ENCODE peak calls at places on chromosomes 7 and 10, in six cellular contexts. J is fibroblast of mammary gland; Z is BJ; B is CD8-positive, alpha-beta T cell; M is tibial artery; E is H9. S is an unnamed sample.

GRCh38 chr10:93757136-93757535 is 600 bp upstream of the LGI1 start:
- DNase-seq in B (no peak), M (no peak), Z (no peak), E (peak), J (no peak), S (no peak)

GRCh38 chr7:134948736-134949135 is 37.6 kb upstream of the AGBL3 start:
- DNase-seq in E (no peak), M (no peak), J (peak), B (no peak), Z (no peak), S (no peak)

GRCh38 chr7:141700848-141701371 is 1.1 kb downstream of the DENND11 start:
- DNase-seq in Z (no peak), E (no peak), B (peak), J (no peak), M (no peak), S (no peak)

GRCh38 chr7:98802088-98802780 is 67.6 kb downstream of the TMEM130 start:
- DNase-seq in M (peak), E (peak), Z (no peak), B (no peak), J (peak), S (peak)

GRCh38 chr10:1190791-1191490 is 134.8 kb downstream of the WDR37 start:
- DNase-seq in M (peak), E (no peak), B (no peak), Z (no peak), J (no peak), S (no peak)

GRCh38 chr10:48199580-48200377 is 74.7 kb downstream of the FRMPD2 start:
- DNase-seq in J (peak), E (no peak), Z (peak), M (no peak), B (no peak), S (no peak)

GRCh38 chr7:31052841-31053601 is 913 bp downstream of the ADCYAP1R1 start:
- DNase-seq in M (no peak), J (no peak), E (no peak), B (no peak), Z (no peak), S (no peak)

GRCh38 chr7:111168182-111168581 is 77.3 kb downstream of the LRRN3 start:
- DNase-seq in B (no peak), J (peak), E (no peak), M (no peak), Z (no peak), S (no peak)

GRCh38 chr7:50348469-50349162 is 44.1 kb downstream of the IKZF1 start:
- DNase-seq in E (no peak), J (no peak), Z (no peak), B (peak), M (no peak), S (no peak)

GRCh38 chr10:123913688-123914268 is 22.2 kb upstream of the CPXM2 start:
- DNase-seq in M (peak), J (peak), B (no peak), E (no peak), Z (no peak), S (no peak)

GRCh38 chr10:16724509-16724908 is 92.7 kb downstream of the RSU1 start:
- DNase-seq in B (no peak), Z (no peak), J (no peak), M (no peak), E (no peak), S (no peak)

GRCh38 chr7:70458195-70458695 is 673.7 kb upstream of the GALNT17 start:
- DNase-seq in B (no peak), Z (no peak), E (no peak), M (no peak), J (no peak), S (no peak)

GRCh38 chr7:156993021-156993924 is 17.2 kb downstream of the MNX1 start:
- DNase-seq in B (no peak), J (no peak), E (no peak), Z (no peak), M (no peak), S (no peak)

GRCh38 chr10:76329891-76330575 is 898.6 kb downstream of the LRMDA start:
- DNase-seq in E (no peak), J (peak), Z (no peak), M (no peak), B (no peak), S (no peak)

GRCh38 chr7:80711521-80711920 is 73.1 kb downstream of the CD36 start:
- DNase-seq in J (peak), B (no peak), Z (no peak), E (no peak), M (no peak), S (no peak)

GRCh38 chr10:49001861-49002675 is 62.4 kb upstream of the LRRC18 start:
- DNase-seq in J (no peak), E (no peak), Z (no peak), B (no peak), M (peak), S (peak)

DNA sequence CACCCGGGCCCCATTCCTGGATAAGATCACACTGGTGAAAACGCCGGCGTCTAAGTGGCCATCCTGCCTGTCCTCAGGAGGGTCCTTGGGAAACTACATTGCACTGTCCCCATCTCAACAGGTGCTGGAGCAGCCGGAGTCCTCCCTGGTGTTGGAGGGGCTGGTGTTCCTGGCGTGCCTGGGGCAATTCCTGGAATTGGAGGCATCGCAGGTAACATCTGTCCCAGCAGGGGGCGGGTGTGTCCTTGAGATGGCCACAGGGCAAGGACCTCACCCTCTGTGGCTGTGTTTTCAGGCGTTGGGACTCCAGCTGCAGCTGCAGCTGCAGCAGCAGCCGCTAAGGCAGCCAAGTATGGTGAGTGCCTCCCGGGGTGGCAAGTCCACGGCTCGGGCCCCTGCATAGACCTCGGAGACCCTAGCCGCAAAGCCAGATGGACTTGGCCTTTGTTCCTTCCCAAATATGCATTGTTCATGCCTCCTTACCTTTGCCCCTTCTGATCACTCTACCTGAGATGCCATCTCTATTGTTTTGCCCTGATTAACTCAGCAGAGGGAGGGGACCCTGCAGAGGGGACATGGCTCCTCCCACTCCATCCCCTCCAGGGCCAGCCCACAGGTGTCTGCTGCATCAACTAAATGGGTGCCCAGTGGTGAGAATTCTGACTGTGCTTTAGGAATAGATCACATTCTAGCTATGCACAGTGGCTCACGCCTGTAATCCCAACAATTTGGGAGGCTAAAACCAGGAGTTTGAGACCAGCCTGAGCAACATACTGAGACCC is 23.8 kb downstream of the ELN start:
- DNase-seq in B (no peak), Z (no peak), J (peak), E (peak), M (peak), S (no peak)
- TF ChIP-seq CTCF in B (no peak), Z (peak), J (peak), E (peak), M (no peak), S (peak)

GRCh38 chr7:75994388-75995051 is at the start of gene TMEM120A:
- DNase-seq in B (peak), J (peak), M (peak), Z (peak), E (peak), S (peak)
- TF ChIP-seq CTCF in B (no peak), J (no peak), M (peak), Z (peak), E (peak), S (peak)

GRCh38 chr10:78438907-78439809 is 405.5 kb downstream of the RPS24 start:
- DNase-seq in Z (no peak), J (no peak), E (no peak), M (peak), B (no peak), S (no peak)
- TF ChIP-seq CTCF in Z (no peak), J (no peak), E (no peak), M (no peak), B (no peak), S (no peak)

GRCh38 chr7:38909870-38910269 is 879 bp upstream of the VPS41 start:
- DNase-seq in Z (no peak), E (no peak), B (no peak), J (no peak), M (no peak), S (no peak)
- TF ChIP-seq CTCF in Z (no peak), E (peak), B (no peak), J (no peak), M (no peak), S (no peak)

DNA sequence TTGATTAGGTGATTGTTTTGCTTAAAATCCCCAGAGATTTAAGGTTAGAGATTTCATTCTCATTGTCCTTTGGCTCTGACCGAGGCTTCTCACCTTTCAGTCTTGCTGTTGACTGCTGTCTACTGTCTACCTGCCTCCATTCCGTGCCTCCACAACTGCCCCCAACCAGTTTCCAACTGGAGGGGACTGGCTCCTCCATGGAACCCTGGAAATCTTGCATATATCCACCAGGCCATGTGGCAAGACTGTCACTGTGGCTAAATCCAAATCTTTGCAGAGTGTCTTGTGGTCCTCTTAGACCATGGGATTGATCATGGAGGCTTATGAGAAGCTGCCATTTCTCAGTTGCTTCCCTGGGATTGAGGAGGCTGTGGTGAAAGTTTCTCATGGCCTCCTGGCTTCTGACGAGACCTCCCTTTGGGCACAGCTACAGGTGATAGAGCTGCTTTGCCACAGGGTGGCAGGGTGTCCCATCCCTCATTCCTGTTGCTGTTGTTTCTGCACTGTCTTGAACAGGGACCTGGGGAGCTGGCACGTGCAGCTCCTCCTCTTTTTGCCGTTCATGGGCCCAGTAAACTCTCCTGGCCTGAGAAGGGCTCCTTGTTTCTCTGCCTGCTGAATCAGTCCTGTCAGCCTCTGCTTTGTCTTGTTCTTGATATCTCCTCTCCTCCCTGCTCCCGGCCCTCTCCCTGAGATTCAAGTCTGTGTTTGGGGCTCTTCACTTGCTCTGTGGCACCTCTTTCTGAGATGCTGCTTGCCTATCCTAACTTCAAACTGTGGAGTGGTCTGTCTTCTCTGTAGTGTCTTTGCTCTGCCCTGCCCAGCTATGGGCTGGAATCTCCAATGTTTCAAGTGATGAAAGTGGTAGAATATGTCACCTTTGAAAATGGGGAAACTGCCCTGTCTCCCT is 63.6 kb upstream of the IGFBP3 start:
- DNase-seq in M (no peak), B (no peak), J (no peak), Z (no peak), E (no peak), S (no peak)
- TF ChIP-seq CTCF in M (no peak), B (no peak), J (no peak), Z (no peak), E (no peak), S (no peak)

DNA sequence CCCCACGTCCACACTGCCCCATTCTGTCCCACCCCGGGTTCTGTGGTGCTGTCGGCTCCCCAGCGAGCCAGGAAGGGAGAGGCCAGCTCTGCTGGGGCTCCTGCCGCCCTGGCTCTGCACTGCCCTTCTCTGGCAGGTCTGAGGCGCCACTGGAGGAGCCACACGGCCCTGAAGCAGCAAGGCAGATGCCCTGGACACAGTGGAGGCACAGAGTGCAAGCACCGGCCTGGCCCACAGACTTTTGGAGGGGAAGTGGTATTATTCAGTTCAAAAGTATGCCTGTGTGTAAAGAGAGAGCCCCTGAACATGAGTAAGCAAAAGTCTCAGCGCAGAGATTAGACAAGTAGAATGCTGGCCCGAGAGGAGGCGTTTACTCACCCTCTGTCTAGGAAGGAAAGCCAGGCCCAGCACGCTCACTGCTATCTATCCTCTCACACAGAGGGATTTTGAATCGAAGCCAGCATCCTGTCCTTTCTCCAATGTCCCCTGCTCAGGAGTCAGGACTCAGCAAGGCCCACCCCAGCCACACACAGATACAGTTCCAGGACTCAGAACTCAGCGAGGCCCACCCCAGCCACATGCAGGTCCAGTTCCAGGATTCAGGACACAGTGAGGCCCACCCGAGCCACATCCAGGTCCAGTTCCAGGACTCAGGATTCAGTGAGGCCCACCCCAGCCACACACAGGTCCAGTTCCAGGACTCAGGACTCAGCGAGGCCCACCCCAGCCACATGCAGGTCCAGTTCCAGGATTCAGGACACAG is 115.0 kb downstream of the EGFR start:
- DNase-seq in B (no peak), J (peak), E (no peak), M (peak), Z (peak), S (no peak)
- TF ChIP-seq CTCF in B (no peak), J (no peak), E (no peak), M (no peak), Z (no peak), S (no peak)

DNA sequence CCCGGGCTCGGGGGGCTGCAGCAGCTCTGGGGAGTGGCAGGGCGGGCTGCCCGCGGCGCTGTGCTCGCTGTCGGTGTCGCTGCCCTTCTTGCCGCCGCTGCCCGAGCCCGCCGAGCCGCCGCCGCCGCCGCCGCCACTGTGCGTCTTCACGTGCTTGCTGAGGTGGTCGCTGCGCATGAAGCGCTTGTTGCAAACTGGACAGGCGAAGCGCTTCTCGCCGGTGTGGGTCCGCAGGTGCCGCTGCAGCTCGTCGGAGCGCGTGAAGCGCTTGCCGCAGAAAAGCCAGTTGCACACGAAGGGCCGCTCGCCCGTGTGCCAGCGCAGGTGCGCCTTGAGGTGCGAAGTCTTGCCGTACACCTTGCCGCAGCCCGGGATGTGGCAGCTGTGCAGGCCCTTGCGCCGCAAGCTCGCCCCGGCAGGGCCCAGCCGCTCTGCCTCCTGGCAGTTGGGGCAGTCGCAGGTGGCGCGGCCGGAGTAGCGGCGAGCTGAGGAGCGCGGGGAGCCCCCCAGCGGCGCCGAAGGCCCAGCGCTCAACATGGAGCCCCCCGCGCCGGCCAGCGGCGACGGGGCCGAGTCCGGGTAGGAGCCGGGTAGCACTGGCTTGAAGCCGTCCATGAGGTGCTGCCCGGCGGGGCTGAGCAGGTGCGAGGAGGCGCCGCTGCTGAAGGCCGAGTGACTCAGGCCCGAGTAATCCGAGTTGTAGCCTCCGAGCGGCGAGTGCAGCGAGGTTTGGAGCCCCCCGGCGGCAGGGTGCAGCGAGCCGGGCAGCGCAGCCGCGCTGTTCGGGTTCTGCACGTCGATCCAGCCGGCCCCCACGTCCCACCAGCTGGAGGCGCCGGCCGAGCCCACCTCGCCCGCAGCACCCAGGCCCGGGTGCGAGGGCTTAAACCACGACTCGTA is 2.1 kb downstream of the SP8 start:
- DNase-seq in E (peak), J (peak), B (no peak), M (no peak), Z (no peak), S (peak)
- TF ChIP-seq CTCF in E (peak), J (no peak), B (no peak), M (no peak), Z (no peak), S (peak)

GRCh38 chr7:101669307-101669706 is 40.2 kb upstream of the MYL10 start:
- DNase-seq in E (no peak), Z (no peak), B (no peak), M (no peak), J (peak), S (no peak)
- TF ChIP-seq CTCF in E (peak), Z (peak), B (no peak), M (no peak), J (peak), S (peak)